ENCODE peak calls at places on chromosomes 3 and 15, in eight cellular contexts. V is T-helper 2 cell treated with Interferon-gamma antibody and Interleukin-4, amounts not matched to agents 5 μg/mL and 100 μg/mL, for 36 hours; E is activated T-cell treated with anti-CD3 and anti-CD28 coated beads, Interleukin-2, amount 50 U/mL, for 72 hours; A is HEK293T; J is NCI-H226; M is HS-27A; B is NCI-H1105 treated with DMSO at 0.1 percent for 48 hours; Z is epithelial cell of esophagus. T is an unnamed sample.

GRCh38 chr3:18098960-18099587 is 326.1 kb downstream of the SATB1 start:
- DNase-seq in V (peak), E (peak), A (no peak), J (peak), M (peak), B (no peak), Z (peak), T (peak)

GRCh38 chr3:192042116-192042515 is 581.2 kb downstream of the PYDC2 start:
- DNase-seq in V (no peak), E (no peak), A (no peak), J (no peak), M (no peak), B (no peak), Z (no peak), T (no peak)

GRCh38 chr3:72460215-72461174 is 387.8 kb downstream of the SHQ1 start:
- DNase-seq in V (no peak), E (no peak), A (no peak), J (no peak), M (no peak), B (no peak), Z (no peak), T (no peak)

GRCh38 chr15:57037548-57037947 is 119.1 kb downstream of the TCF12 start:
- DNase-seq in V (no peak), E (no peak), A (no peak), J (no peak), M (no peak), B (no peak), Z (no peak), T (no peak)

GRCh38 chr3:100825574-100825973 is 116.3 kb downstream of the TFG start:
- DNase-seq in V (no peak), E (no peak), A (no peak), J (peak), M (no peak), B (peak), Z (peak), T (no peak)

GRCh38 chr3:129119365-129120100 is 2.1 kb downstream of the RAB43 start:
- DNase-seq in V (peak), E (peak), A (no peak), J (no peak), M (no peak), B (no peak), Z (peak), T (no peak)

GRCh38 chr15:83626171-83626802 is 27.6 kb upstream of the ADAMTSL3 start:
- DNase-seq in V (peak), E (peak), A (no peak), J (peak), M (no peak), B (no peak), Z (peak), T (peak)

GRCh38 chr3:45362768-45363167 is 25.6 kb upstream of the LARS2 start:
- DNase-seq in V (no peak), E (no peak), A (no peak), J (no peak), M (no peak), B (no peak), Z (peak), T (peak)

GRCh38 chr3:158912188-158912587 is 110.3 kb downstream of the MFSD1 start:
- DNase-seq in V (no peak), E (no peak), A (no peak), J (no peak), M (no peak), B (no peak), Z (no peak), T (no peak)

GRCh38 chr15:81024265-81024875 is 23.6 kb downstream of the TLNRD1 start:
- DNase-seq in V (no peak), E (no peak), A (no peak), J (no peak), M (no peak), B (no peak), Z (no peak), T (no peak)

GRCh38 chr3:135000465-135000864 is 205.4 kb downstream of the EPHB1 start:
- DNase-seq in V (no peak), E (no peak), A (no peak), J (no peak), M (no peak), B (peak), Z (no peak), T (no peak)

GRCh38 chr15:100832178-100832942 is 47.3 kb upstream of the ALDH1A3 start:
- DNase-seq in V (no peak), E (no peak), A (no peak), J (no peak), M (no peak), B (no peak), Z (peak), T (no peak)

GRCh38 chr15:81021321-81021720 is 20.6 kb downstream of the TLNRD1 start:
- DNase-seq in V (no peak), E (no peak), A (no peak), J (no peak), M (no peak), B (no peak), Z (no peak), T (no peak)